ENCODE peak calls at places on chromosomes 1 and 21, in six cellular contexts. D is CD8-positive, alpha-beta T cell; Y is ELR; F is HFF-Myc; U is T-helper 1 cell; O is stimulated activated CD4-positive, alpha-beta T cell treated with anti-CD3 and anti-CD28 coated beads, Interleukin-2, amount 100 ng/mL, for 48 hours. J is an unnamed sample.

GRCh38 chr1:64679177-64679576 is 65.7 kb upstream of the RAVER2 start:
- DNase-seq in O (no peak), F (no peak), D (no peak), Y (no peak), U (no peak), J (no peak)

GRCh38 chr1:223702735-223703667 is 9.3 kb upstream of the CAPN2 start:
- DNase-seq in D (no peak), Y (peak), U (no peak), F (no peak), O (no peak), J (no peak)

GRCh38 chr1:9631613-9632012 is 19.9 kb upstream of the PIK3CD start:
- DNase-seq in U (no peak), O (no peak), F (no peak), Y (no peak), D (no peak), J (no peak)

GRCh38 chr1:202014915-202015676 is 4.7 kb downstream of the ELF3 start:
- DNase-seq in Y (no peak), U (no peak), O (no peak), D (no peak), F (no peak), J (no peak)

GRCh38 chr1:1069711-1070676 is 4.1 kb downstream of the RNF223 start:
- DNase-seq in U (no peak), F (no peak), D (no peak), O (no peak), Y (peak), J (no peak)

GRCh38 chr1:153752561-153753195 is 22.5 kb upstream of the SLC27A3 start:
- DNase-seq in Y (peak), D (no peak), F (no peak), U (no peak), O (no peak), J (no peak)

GRCh38 chr1:39189592-39190041 is 14.9 kb upstream of the MACF1 start:
- DNase-seq in Y (peak), O (no peak), U (no peak), F (no peak), D (no peak), J (no peak)

GRCh38 chr1:61337037-61337436 is 254.7 kb downstream of the NFIA start:
- DNase-seq in O (no peak), U (no peak), Y (no peak), D (no peak), F (no peak), J (no peak)

GRCh38 chr21:18387994-18388393 is 15.6 kb downstream of the TMPRSS15 start:
- DNase-seq in U (no peak), F (no peak), Y (no peak), D (no peak), O (no peak), J (no peak)

GRCh38 chr1:236685917-236686814 is at the start of gene ACTN2:
- DNase-seq in O (peak), Y (no peak), F (no peak), D (peak), U (peak), J (peak)

GRCh38 chr21:45767071-45768006 is 123.8 kb downstream of the PCBP3 start:
- DNase-seq in Y (peak), F (no peak), D (no peak), U (no peak), O (no peak), J (peak)

GRCh38 chr21:45976666-45977335 is 4.8 kb upstream of the COL6A1 start:
- DNase-seq in Y (no peak), F (no peak), U (no peak), D (no peak), O (no peak), J (no peak)

GRCh38 chr1:101410048-101410878 is 173.4 kb downstream of the S1PR1 start:
- DNase-seq in U (no peak), O (no peak), D (no peak), Y (no peak), F (no peak), J (no peak)

GRCh38 chr1:203026666-203027663 is 674 bp downstream of the PPFIA4 start:
- DNase-seq in Y (no peak), F (no peak), D (peak), U (no peak), O (no peak), J (no peak)

GRCh38 chr1:204114606-204115005 is 37.2 kb downstream of the ETNK2 start:
- DNase-seq in F (no peak), O (no peak), Y (no peak), D (no peak), U (no peak), J (no peak)

GRCh38 chr1:32780628-32781267 is 36.4 kb downstream of the YARS1 start:
- DNase-seq in Y (no peak), U (no peak), D (no peak), O (no peak), F (no peak), J (no peak)

GRCh38 chr1:117964290-117965038 is 34.9 kb downstream of the WDR3 start:
- DNase-seq in O (no peak), F (no peak), D (no peak), U (no peak), Y (no peak), J (no peak)